ENCODE peak calls at places on chromosomes 7 and 10, in five cellular contexts. One of them, this sample, is unnamed.

GRCh38 chr7:102107474-102108104 is 179.1 kb upstream of the SH2B2 start:
- DNase-seq in GM12878: no peak
- DNase-seq in HepG2: no peak
- DNase-seq in H1: peak; percentile 41
- DNase-seq in HEK293T: no peak
- DNase-seq in this sample: no peak

GRCh38 chr10:86974484-86974883 is 6.2 kb downstream of the ADIRF start:
- DNase-seq in GM12878: no peak
- DNase-seq in HEK293T: no peak
- DNase-seq in H1: no peak
- DNase-seq in HepG2: no peak
- DNase-seq in this sample: no peak

GRCh38 chr10:100562806-100563293 is 27.1 kb downstream of the HIF1AN start:
- DNase-seq in H1: peak; percentile 74
- DNase-seq in HEK293T: peak; percentile 60
- DNase-seq in HepG2: peak; percentile 12
- DNase-seq in GM12878: no peak
- DNase-seq in this sample: peak; percentile 49

GRCh38 chr10:80289451-80290287 is at the start of gene MAT1A:
- DNase-seq in HepG2: peak; percentile 84
- DNase-seq in HEK293T: peak; percentile 53
- DNase-seq in H1: no peak
- DNase-seq in GM12878: no peak
- DNase-seq in this sample: no peak

GRCh38 chr7:158028971-158029370 is 558.7 kb downstream of the PTPRN2 start:
- DNase-seq in H1: no peak
- DNase-seq in GM12878: no peak
- DNase-seq in HepG2: no peak
- DNase-seq in HEK293T: no peak
- DNase-seq in this sample: no peak

GRCh38 chr10:110414563-110415309 is 83.0 kb upstream of the DUSP5 start:
- DNase-seq in GM12878: peak; percentile 99
- DNase-seq in HepG2: peak; percentile 35
- DNase-seq in H1: no peak
- DNase-seq in HEK293T: no peak
- DNase-seq in this sample: no peak

GRCh38 chr7:50379082-50379481 is 71.1 kb downstream of the FIGNL1 start:
- DNase-seq in H1: peak; percentile 62
- DNase-seq in GM12878: no peak
- DNase-seq in HEK293T: no peak
- DNase-seq in HepG2: peak; percentile 1
- DNase-seq in this sample: peak; percentile 71

GRCh38 chr10:114206902-114207301 is 27.7 kb downstream of the TDRD1 start:
- DNase-seq in HEK293T: no peak
- DNase-seq in H1: no peak
- DNase-seq in HepG2: no peak
- DNase-seq in GM12878: no peak
- DNase-seq in this sample: no peak

GRCh38 chr7:65475040-65475726 is 101.5 kb downstream of the ZNF92 start:
- DNase-seq in GM12878: no peak
- DNase-seq in HepG2: no peak
- DNase-seq in H1: no peak
- DNase-seq in HEK293T: no peak
- DNase-seq in this sample: no peak

GRCh38 chr10:88828310-88828709 is 23.3 kb downstream of the ANKRD22 start:
- DNase-seq in HEK293T: no peak
- DNase-seq in GM12878: no peak
- DNase-seq in HepG2: no peak
- DNase-seq in H1: no peak
- DNase-seq in this sample: no peak

GRCh38 chr7:69199661-69200060 is 398.6 kb upstream of the AUTS2 start:
- DNase-seq in H1: no peak
- DNase-seq in GM12878: no peak
- DNase-seq in HepG2: no peak
- DNase-seq in HEK293T: no peak
- DNase-seq in this sample: no peak

GRCh38 chr7:34848670-34849069 is 188.6 kb downstream of the DPY19L1 start:
- DNase-seq in H1: no peak
- DNase-seq in GM12878: no peak
- DNase-seq in HepG2: no peak
- DNase-seq in HEK293T: no peak
- DNase-seq in this sample: no peak

GRCh38 chr7:116724560-116725231 is 52.7 kb downstream of the MET start:
- DNase-seq in GM12878: no peak
- DNase-seq in H1: no peak
- DNase-seq in HEK293T: no peak
- DNase-seq in HepG2: no peak
- DNase-seq in this sample: no peak

GRCh38 chr7:27641576-27642230 is 21.0 kb downstream of the HIBADH start:
- DNase-seq in GM12878: no peak
- DNase-seq in HepG2: no peak
- DNase-seq in H1: no peak
- DNase-seq in HEK293T: no peak
- DNase-seq in this sample: no peak

DNA sequence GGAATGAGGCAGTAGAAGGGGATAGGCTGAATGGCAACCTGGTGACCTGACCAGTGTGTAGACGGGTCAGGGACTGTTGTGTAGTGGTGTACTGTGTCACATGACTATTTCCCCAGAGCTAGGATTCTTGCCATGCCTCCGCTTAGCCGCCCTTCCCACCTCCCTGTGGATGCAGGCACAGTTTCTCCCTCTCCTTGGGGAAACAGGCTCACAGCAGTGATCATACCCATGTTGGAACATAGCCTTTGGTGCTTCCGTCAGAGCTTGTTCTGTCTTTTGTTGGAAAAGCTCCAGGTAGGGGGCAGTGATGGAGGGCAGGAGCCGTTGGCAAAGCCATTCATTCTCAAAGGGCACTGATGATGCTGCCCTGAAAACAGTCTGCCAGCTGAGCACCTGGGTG is 44.3 kb downstream of the OGDH start:
- DNase-seq in HepG2: no peak
- DNase-seq in HEK293T: no peak
- DNase-seq in H1: no peak
- DNase-seq in GM12878: no peak
- DNase-seq in this sample: no peak
- TF ChIP-seq SUZ12 in HepG2: no peak
- TF ChIP-seq SUZ12 in HEK293T: no peak
- TF ChIP-seq SUZ12 in H1: no peak
- TF ChIP-seq SUZ12 in GM12878: no peak
- TF ChIP-seq SUZ12 in this sample: no peak

DNA sequence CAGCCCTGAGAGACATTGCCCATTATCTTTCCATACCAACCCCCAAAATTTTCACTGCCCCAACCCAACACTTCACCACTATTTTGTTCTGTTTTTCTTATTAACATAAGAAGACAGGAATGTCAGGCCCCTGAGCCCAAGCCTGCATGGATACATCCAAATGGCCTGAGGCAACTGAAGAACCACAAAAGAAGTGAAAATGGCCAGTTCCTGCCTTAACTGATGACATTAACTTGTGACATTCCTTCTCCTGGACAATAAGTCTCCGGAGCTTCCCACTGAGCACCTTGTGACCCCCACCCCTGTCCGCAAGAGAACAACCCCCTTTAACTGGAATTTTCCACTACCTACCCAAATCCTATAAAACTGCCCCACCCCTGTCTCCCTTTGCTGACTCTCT is 1076.4 kb upstream of the GHITM start:
- DNase-seq in HepG2: no peak
- DNase-seq in GM12878: no peak
- DNase-seq in H1: no peak
- DNase-seq in HEK293T: no peak
- DNase-seq in this sample: peak; percentile 1
- TF ChIP-seq SUZ12 in HepG2: no peak
- TF ChIP-seq SUZ12 in GM12878: no peak
- TF ChIP-seq SUZ12 in H1: no peak
- TF ChIP-seq SUZ12 in HEK293T: no peak
- TF ChIP-seq SUZ12 in this sample: no peak

DNA sequence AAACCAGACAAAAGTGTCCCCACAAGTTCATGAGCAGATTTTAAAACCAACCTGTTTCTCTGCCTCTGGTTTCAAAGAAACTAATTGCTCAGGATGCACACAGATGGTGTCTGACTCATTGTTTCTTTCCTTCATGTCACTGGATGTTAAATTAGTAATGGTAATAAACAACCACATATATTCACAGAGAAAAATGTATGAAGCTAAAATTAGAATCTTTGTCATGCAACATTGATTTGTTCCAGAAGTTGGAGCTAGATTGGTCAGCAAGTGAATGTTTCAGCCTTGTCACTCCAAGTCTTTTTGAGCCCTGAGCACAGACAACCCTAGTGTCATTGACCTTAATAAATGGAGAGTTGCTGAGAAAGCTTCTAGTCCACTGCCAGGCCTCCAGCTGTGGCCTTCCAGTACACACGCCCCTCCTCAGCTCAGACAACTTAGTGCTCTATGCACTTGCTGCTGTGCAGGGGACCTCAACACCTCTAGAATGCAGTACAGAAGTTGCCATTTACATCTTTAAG is 175.9 kb downstream of the CCDC71L start:
- DNase-seq in HepG2: no peak
- DNase-seq in HEK293T: no peak
- DNase-seq in GM12878: no peak
- DNase-seq in H1: no peak
- DNase-seq in this sample: no peak
- TF ChIP-seq SUZ12 in HepG2: no peak
- TF ChIP-seq SUZ12 in HEK293T: no peak
- TF ChIP-seq SUZ12 in GM12878: no peak
- TF ChIP-seq SUZ12 in H1: no peak
- TF ChIP-seq SUZ12 in this sample: no peak

DNA sequence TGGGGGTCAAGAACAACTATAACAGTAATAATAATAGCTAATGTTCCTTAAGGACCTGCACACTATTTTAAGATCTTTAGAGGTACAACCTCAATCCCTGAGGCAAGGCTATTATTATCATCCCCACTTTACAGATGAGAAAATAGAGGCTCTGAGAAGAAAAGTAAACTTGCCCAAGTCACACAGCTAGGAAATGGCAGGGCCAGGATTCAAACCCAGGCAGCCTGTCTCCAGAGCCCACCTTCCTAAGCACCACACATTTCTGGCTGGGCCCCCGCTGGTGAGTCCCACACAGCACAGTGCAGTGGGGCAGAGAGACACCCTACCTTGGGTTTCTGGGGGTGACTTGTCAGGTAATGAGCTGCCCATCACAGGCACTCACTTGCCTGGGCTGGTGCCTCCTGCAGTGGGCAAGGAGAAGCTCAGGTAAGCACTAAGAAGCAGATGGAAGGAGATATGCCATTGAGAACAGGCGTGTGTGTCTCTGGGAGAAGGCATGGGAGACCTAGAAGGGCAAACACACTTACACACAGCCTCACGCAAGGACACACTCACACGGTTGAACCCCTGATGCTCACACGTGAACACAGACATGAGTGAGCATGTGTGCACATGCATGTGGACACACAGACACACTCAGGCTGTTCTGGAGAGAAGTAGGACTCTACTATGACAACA is 104.4 kb upstream of the ZMIZ1 start:
- DNase-seq in HepG2: no peak
- DNase-seq in GM12878: no peak
- DNase-seq in HEK293T: no peak
- DNase-seq in H1: no peak
- DNase-seq in this sample: no peak
- TF ChIP-seq SUZ12 in HepG2: no peak
- TF ChIP-seq SUZ12 in GM12878: no peak
- TF ChIP-seq SUZ12 in HEK293T: no peak
- TF ChIP-seq SUZ12 in H1: no peak
- TF ChIP-seq SUZ12 in this sample: no peak

GRCh38 chr7:135509589-135509838 is 388 bp downstream of the CNOT4 start:
- DNase-seq in HepG2: no peak
- DNase-seq in GM12878: no peak
- DNase-seq in HEK293T: no peak
- DNase-seq in H1: no peak
- DNase-seq in this sample: no peak
- TF ChIP-seq SUZ12 in HepG2: no peak
- TF ChIP-seq SUZ12 in GM12878: no peak
- TF ChIP-seq SUZ12 in HEK293T: no peak
- TF ChIP-seq SUZ12 in H1: no peak
- TF ChIP-seq SUZ12 in this sample: no peak

GRCh38 chr7:54964136-54964535 is 54.7 kb upstream of the EGFR start:
- DNase-seq in H1: no peak
- DNase-seq in HEK293T: no peak
- DNase-seq in HepG2: no peak
- DNase-seq in GM12878: no peak
- DNase-seq in this sample: no peak
- TF ChIP-seq SUZ12 in H1: no peak
- TF ChIP-seq SUZ12 in HEK293T: no peak
- TF ChIP-seq SUZ12 in HepG2: no peak
- TF ChIP-seq SUZ12 in GM12878: no peak
- TF ChIP-seq SUZ12 in this sample: no peak

GRCh38 chr10:48780341-48780740 is 95.7 kb downstream of the WDFY4 start:
- DNase-seq in GM12878: no peak
- DNase-seq in H1: no peak
- DNase-seq in HepG2: no peak
- DNase-seq in HEK293T: no peak
- DNase-seq in this sample: no peak
- TF ChIP-seq SUZ12 in GM12878: no peak
- TF ChIP-seq SUZ12 in H1: no peak
- TF ChIP-seq SUZ12 in HepG2: no peak
- TF ChIP-seq SUZ12 in HEK293T: no peak
- TF ChIP-seq SUZ12 in this sample: no peak

GRCh38 chr10:96512524-96512991 is 1.2 kb downstream of the TLL2 start:
- DNase-seq in GM12878: no peak
- DNase-seq in HEK293T: peak; percentile 32
- DNase-seq in H1: peak; percentile 73
- DNase-seq in HepG2: no peak
- DNase-seq in this sample: no peak
- TF ChIP-seq SUZ12 in GM12878: no peak
- TF ChIP-seq SUZ12 in HEK293T: no peak
- TF ChIP-seq SUZ12 in H1: peak; percentile 44
- TF ChIP-seq SUZ12 in HepG2: no peak
- TF ChIP-seq SUZ12 in this sample: no peak

DNA sequence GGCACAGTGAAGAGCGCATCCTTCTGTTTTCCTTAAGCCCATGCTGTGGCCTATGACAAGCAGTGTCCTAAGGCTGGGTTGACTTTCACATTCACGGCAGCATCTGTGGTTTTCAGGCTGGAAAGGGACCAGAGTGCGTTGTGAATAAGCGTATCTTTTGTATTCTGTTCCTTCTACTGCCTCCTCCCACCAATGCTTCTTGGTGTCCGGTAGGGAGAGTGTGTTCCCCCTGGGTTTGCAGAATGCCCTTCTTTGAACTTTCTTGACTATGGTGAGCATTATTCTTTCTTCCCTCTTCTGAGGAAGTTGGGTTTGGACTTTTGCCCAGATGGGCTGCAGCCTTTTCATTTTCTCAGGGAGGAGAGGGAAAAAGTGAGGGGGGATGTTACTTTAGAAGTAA is 73.6 kb downstream of the ABCA13 start:
- DNase-seq in HepG2: no peak
- DNase-seq in HEK293T: no peak
- DNase-seq in H1: no peak
- DNase-seq in GM12878: no peak
- DNase-seq in this sample: no peak
- TF ChIP-seq SUZ12 in HepG2: no peak
- TF ChIP-seq SUZ12 in HEK293T: no peak
- TF ChIP-seq SUZ12 in H1: no peak
- TF ChIP-seq SUZ12 in GM12878: no peak
- TF ChIP-seq SUZ12 in this sample: no peak

This sample was measured in NT2/D1.